ENCODE peak calls at places on chromosomes 16 and 17, in eight cellular contexts. M, Y, C, Z, A, O, S and N are unnamed samples.

GRCh38 chr17:57375770-57376181 is 119.5 kb downstream of the MSI2 start:
- DNase-seq in O (no peak), A (no peak), S (no peak), C (no peak), Z (no peak), Y (no peak), M (no peak), N (no peak)

GRCh38 chr17:50550661-50551432 is 3.9 kb downstream of the SPATA20 start:
- DNase-seq in Y (peak), C (peak), O (peak), S (peak), A (peak), M (peak), Z (no peak), N (peak)

GRCh38 chr16:88017551-88018101 is 66.4 kb downstream of the BANP start:
- DNase-seq in A (no peak), O (no peak), M (no peak), Y (no peak), S (no peak), C (no peak), Z (no peak), N (no peak)

GRCh38 chr17:16215273-16215964 is at the start of gene NCOR1:
- DNase-seq in Z (no peak), O (peak), C (peak), A (peak), Y (peak), M (peak), S (peak), N (peak)

GRCh38 chr17:52536466-52536865 is 378.0 kb upstream of the CA10 start:
- DNase-seq in S (peak), Y (no peak), Z (no peak), C (no peak), O (peak), M (no peak), A (peak), N (no peak)

GRCh38 chr17:66462010-66462409 is 159.6 kb downstream of the PRKCA start:
- DNase-seq in A (no peak), Y (no peak), C (no peak), M (peak), O (no peak), Z (no peak), S (no peak), N (no peak)

GRCh38 chr16:72179592-72179991 is 7.6 kb upstream of the PMFBP1 start:
- DNase-seq in Y (no peak), Z (no peak), M (no peak), O (no peak), C (no peak), A (no peak), S (no peak), N (no peak)

GRCh38 chr17:62704381-62704971 is 77.0 kb downstream of the MRC2 start:
- DNase-seq in S (peak), O (peak), Z (no peak), C (no peak), M (no peak), Y (peak), A (no peak), N (no peak)

GRCh38 chr16:75476817-75477216 is 12.3 kb upstream of the TMEM170A start:
- DNase-seq in A (no peak), O (no peak), M (no peak), S (no peak), Z (no peak), C (no peak), Y (no peak), N (no peak)

GRCh38 chr16:66427871-66428681 is 981 bp downstream of the BEAN1 start:
- DNase-seq in C (no peak), S (no peak), Y (no peak), M (no peak), O (no peak), A (no peak), Z (no peak), N (no peak)

GRCh38 chr17:44006581-44007345 is 2.3 kb downstream of the NAGS start:
- DNase-seq in S (peak), A (peak), Z (peak), O (peak), Y (peak), M (peak), C (peak), N (peak)
- TF ChIP-seq POLR2A in S (peak), A (no peak), Z (peak), O (no peak), Y (no peak), M (no peak), C (peak), N (no peak)

DNA sequence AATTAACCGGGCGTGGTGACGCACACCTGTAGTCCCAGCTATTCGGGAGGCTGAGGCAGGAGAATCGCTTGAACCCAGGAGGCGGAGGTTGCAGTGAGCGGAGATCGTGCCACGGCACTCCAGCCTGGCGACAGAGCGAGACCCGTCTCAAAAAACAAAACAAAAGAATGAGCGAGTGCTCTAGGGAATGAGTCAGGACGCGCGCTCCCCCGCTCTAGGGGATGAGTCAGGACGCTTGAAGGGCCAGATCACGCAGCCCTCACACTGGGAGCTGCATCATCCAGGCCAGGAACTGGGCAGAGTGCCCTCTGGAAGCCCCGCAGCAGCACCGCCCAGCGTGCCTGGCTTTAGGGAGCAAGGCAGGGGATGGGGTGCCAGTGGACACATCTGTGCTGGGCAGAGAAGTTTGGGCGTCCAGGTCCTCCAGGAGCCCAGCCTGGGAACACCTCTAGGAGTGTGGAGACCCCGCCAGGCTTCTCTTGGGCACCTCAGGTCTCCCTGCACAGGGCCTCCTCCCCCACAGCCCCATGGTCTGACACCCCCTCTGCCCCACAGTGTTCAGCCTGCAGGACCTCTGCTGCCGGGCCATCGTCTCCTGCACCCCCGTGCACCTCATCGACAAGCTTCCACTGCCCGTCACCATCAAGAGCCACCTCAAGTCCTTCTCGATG is 3.9 kb upstream of the WFIKKN1 start:
- DNase-seq in Z (no peak), Y (no peak), O (no peak), C (no peak), S (no peak), A (no peak), M (peak), N (peak)
- TF ChIP-seq POLR2A in Z (no peak), Y (no peak), O (no peak), C (no peak), S (no peak), A (no peak), M (peak), N (no peak)

DNA sequence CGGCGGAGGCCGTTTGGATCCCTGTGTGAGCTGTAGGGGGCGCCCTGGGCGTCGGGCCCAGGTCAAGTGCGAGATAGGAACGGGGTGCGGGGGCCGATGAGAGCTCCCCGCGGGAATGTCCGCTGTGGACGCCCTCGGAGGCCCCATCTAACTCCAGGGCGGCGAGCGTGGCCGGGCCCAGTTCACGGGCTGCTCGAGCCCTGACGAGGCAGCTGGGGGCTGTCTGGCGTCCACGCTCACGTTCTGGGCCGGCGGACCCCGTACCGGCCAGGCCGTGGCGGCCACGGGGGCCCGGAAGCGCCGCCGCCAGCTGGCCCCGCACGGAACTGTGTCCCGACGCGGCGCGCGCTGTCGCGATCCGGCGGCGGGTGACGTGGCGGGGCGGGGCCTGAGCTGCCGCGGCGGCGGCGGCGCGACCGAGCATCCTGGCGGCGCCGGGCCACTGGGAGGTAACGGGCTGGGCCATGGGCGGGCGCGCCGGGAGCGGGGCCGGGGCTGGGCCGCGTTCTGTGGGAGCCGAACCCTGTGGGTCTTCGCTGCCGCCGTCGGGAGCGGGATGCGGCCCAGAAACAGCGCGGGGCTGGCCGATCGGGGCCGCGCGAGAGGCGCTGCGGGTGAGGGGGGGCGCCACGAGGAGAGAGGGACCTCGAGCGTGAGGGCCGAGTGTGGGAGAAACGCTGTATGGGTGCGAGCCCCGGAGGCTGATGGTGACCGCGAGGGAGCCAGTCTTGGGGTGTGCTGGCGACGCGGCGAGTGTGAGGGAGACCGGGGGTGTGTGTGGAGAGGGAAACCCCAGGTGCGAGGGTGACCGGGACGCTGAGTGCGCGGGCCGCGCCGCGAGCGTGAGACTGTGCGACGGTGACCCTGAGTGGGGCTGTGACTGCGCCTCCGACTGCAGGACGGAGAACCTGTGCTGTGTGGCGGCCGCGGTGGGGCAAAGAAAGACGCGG is at the start of gene SLC7A6:
- DNase-seq in C (peak), O (peak), M (peak), S (peak), A (peak), Z (no peak), Y (peak), N (peak)
- TF ChIP-seq POLR2A in C (peak), O (no peak), M (peak), S (peak), A (peak), Z (peak), Y (no peak), N (peak)

GRCh38 chr17:67993998-67994361 is 2.3 kb downstream of the C17orf58 start:
- DNase-seq in Z (no peak), A (no peak), M (peak), O (no peak), Y (no peak), S (no peak), C (no peak), N (no peak)
- TF ChIP-seq POLR2A in Z (no peak), A (no peak), M (no peak), O (peak), Y (no peak), S (no peak), C (no peak), N (no peak)

DNA sequence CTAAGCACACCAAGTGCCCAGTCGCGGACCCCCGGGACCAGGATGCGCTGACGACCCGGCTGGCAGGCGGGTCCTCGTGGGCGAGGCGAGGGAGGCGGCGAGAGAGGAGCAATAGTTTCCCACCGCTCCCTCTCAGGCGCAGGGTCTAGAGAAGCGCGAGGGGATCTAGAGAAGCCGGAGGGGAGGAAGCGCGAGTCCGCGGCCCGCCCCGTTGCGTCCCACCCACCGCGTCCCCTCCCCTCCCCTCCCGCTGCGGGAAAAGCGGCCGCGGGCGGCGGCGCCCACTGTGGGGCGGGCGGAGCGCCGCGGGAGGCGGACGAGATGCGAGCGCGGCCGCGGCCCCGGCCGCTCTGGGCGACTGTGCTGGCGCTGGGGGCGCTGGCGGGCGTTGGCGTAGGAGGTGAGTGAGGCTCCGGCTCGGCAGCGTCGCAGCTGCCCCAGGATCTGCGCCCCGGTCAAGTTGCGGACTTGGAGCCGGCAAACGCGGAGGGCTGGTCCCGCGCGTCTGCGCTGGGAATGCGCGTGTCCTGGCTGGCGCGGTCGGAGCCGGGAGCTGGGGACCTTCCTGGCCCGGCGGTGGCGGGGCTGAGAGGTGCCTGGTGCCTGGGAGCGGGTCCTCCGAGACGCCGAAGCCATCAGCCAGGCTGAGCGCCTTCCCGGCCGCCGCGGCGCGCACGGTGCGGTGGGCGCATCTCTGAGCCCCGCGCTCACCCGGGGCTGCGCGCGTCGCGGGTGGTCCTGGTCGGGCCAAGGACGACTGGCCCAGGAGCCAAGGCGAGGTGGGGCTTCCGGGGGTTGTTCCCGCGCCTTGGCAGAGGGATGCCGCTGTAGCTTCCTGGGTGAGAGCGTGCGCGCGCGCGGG is at the start of gene ITGB3:
- DNase-seq in C (peak), Z (no peak), Y (peak), S (peak), O (peak), A (peak), M (peak), N (peak)
- TF ChIP-seq POLR2A in C (peak), Z (peak), Y (no peak), S (peak), O (no peak), A (no peak), M (no peak), N (no peak)

DNA sequence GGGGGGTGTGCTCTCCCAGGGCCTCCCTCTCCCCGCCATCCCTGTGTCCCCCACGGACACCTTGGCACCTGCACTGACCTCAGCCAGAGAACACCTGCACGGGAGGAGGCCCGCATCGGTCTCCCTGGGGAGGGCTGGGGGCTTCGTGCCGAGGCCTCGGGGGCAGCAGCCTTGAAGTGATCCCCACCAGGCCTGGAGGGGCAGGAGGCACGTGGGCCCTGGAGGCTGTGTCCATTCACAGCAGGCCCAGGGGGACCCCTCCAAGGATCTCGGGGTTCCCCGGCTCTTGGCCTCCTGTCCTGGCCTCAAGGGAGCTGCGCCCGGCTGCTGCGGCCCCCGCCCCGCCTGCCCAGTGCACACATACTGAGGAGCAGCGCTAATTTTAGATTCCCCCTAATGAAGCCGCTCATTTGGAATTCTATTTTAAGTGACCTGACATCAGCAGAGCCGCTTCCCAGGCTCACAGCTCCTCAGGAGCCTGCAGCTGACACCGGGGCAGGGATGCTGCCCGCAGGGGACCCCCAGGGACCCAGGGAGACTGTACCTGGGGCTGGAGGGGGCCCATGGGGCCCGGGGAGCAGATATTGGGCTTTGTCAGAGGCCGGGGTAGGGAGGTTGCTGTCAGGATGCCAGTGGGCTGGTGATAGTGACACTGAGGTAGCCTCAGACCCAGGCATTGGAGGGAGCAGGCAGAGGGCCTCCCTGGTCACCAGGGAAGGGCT is 14.9 kb downstream of the GSE1 start:
- DNase-seq in M (no peak), S (no peak), Z (no peak), A (peak), O (no peak), Y (no peak), C (peak), N (no peak)
- TF ChIP-seq POLR2A in M (no peak), S (no peak), Z (no peak), A (peak), O (no peak), Y (no peak), C (peak), N (no peak)

GRCh38 chr17:78342438-78343098 is 17.3 kb downstream of the SOCS3 start:
- DNase-seq in C (peak), Z (no peak), O (no peak), M (peak), S (peak), Y (no peak), A (peak), N (peak)
- TF ChIP-seq POLR2A in C (no peak), Z (no peak), O (no peak), M (no peak), S (no peak), Y (no peak), A (no peak), N (no peak)